ENCODE peak calls at places on chromosome 6, in six cellular contexts. X is WERI-Rb-1, U is OCI-LY7, C is type B pancreatic cell, S is sigmoid colon, T is choroid plexus epithelial cell. P is an unnamed sample.

GRCh38 chr6:37580164-37580955 is 80.7 kb upstream of the CCDC167 start:
- DNase-seq in X (no peak), U (no peak), C (no peak), S (no peak), T (no peak), P (no peak)

GRCh38 chr6:21601341-21601740 is 7.8 kb downstream of the SOX4 start:
- DNase-seq in X (no peak), U (no peak), C (no peak), S (no peak), T (no peak), P (no peak)

GRCh38 chr6:3773696-3774298 is 22.3 kb upstream of the PXDC1 start:
- DNase-seq in X (no peak), U (no peak), C (no peak), S (no peak), T (peak; percentile 70), P (no peak)

GRCh38 chr6:169656626-169657610 is 44.9 kb downstream of the WDR27 start:
- DNase-seq in X (no peak), U (no peak), C (no peak), S (no peak), T (no peak), P (no peak)

GRCh38 chr6:136094812-136095211 is 155.3 kb downstream of the MTFR2 start:
- DNase-seq in X (no peak), U (no peak), C (no peak), S (no peak), T (no peak), P (no peak)

GRCh38 chr6:125906158-125906998 is 50.2 kb upstream of the HINT3 start:
- DNase-seq in X (peak; percentile 42), U (peak; percentile 46), C (no peak), S (no peak), T (peak; percentile 61), P (peak; percentile 15)

GRCh38 chr6:5068153-5068751 is 16.9 kb upstream of the PPP1R3G start:
- DNase-seq in X (no peak), U (no peak), C (no peak), S (no peak), T (no peak), P (no peak)

GRCh38 chr6:32940656-32941411 is at the start of gene HLA-DMB:
- DNase-seq in X (peak; percentile 84), U (peak; percentile 91), C (no peak), S (no peak), T (peak; percentile 84), P (peak; percentile 83)

GRCh38 chr6:35586542-35586941 is 73.8 kb upstream of the TULP1 start:
- DNase-seq in X (no peak), U (no peak), C (no peak), S (no peak), T (no peak), P (no peak)

GRCh38 chr6:35052694-35053565 is 88.2 kb downstream of the TCP11 start:
- DNase-seq in X (no peak), U (no peak), C (no peak), S (peak; percentile 88), T (peak; percentile 78), P (no peak)

GRCh38 chr6:73803562-73804221 is 107.7 kb downstream of the CD109 start:
- DNase-seq in X (peak; percentile 58), U (peak; percentile 4), C (no peak), S (no peak), T (peak; percentile 97), P (no peak)

GRCh38 chr6:16706029-16706428 is 55.2 kb downstream of the ATXN1 start:
- DNase-seq in X (no peak), U (no peak), C (no peak), S (no peak), T (no peak), P (no peak)

GRCh38 chr6:3001773-3002293 is 2.1 kb downstream of the NQO2 start:
- DNase-seq in X (no peak), U (peak; percentile 18), C (no peak), S (no peak), T (peak; percentile 73), P (peak; percentile 74)

GRCh38 chr6:163356324-163356723 is 58.2 kb upstream of the QKI start:
- DNase-seq in X (no peak), U (no peak), C (no peak), S (peak; percentile 81), T (peak; percentile 87), P (no peak)

GRCh38 chr6:3356056-3356823 is 97.5 kb downstream of the PSMG4 start:
- DNase-seq in X (peak; percentile 94), U (peak; percentile 95), C (no peak), S (peak; percentile 91), T (peak; percentile 74), P (peak; percentile 86)

GRCh38 chr6:89436226-89436625 is 3.3 kb downstream of the ANKRD6 start:
- DNase-seq in X (no peak), U (no peak), C (no peak), S (no peak), T (peak; percentile 11), P (no peak)

GRCh38 chr6:137094411-137095008 is 49.7 kb upstream of the IL20RA start:
- DNase-seq in X (peak; percentile 53), U (peak; percentile 83), C (no peak), S (peak; percentile 75), T (peak; percentile 92), P (peak; percentile 21)

GRCh38 chr6:169689247-169689646 is 12.6 kb downstream of the WDR27 start:
- DNase-seq in X (no peak), U (no peak), C (no peak), S (no peak), T (peak; percentile 83), P (no peak)

GRCh38 chr6:144364208-144364718 is 79.1 kb downstream of the UTRN start:
- DNase-seq in X (no peak), U (no peak), C (no peak), S (no peak), T (no peak), P (no peak)

GRCh38 chr6:4516206-4516605 is 260.0 kb upstream of the CDYL start:
- DNase-seq in X (no peak), U (no peak), C (no peak), S (no peak), T (peak; percentile 10), P (no peak)

GRCh38 chr6:157014871-157015270 is 237.7 kb downstream of the ARID1B start:
- DNase-seq in X (no peak), U (no peak), C (no peak), S (no peak), T (no peak), P (no peak)

GRCh38 chr6:157008568-157008967 is 231.4 kb downstream of the ARID1B start:
- DNase-seq in X (no peak), U (no peak), C (no peak), S (no peak), T (no peak), P (no peak)

GRCh38 chr6:157017022-157017421 is 239.8 kb downstream of the ARID1B start:
- DNase-seq in X (no peak), U (no peak), C (no peak), S (no peak), T (no peak), P (no peak)

GRCh38 chr6:157013649-157014365 is 236.6 kb downstream of the ARID1B start:
- DNase-seq in X (no peak), U (no peak), C (no peak), S (no peak), T (no peak), P (no peak)

GRCh38 chr6:157012355-157012754 is 235.2 kb downstream of the ARID1B start:
- DNase-seq in X (no peak), U (no peak), C (no peak), S (no peak), T (no peak), P (no peak)
- TF ChIP-seq CTCF in X (no peak), U (peak; percentile 28), C (no peak), S (no peak), T (no peak), P (no peak)

DNA sequence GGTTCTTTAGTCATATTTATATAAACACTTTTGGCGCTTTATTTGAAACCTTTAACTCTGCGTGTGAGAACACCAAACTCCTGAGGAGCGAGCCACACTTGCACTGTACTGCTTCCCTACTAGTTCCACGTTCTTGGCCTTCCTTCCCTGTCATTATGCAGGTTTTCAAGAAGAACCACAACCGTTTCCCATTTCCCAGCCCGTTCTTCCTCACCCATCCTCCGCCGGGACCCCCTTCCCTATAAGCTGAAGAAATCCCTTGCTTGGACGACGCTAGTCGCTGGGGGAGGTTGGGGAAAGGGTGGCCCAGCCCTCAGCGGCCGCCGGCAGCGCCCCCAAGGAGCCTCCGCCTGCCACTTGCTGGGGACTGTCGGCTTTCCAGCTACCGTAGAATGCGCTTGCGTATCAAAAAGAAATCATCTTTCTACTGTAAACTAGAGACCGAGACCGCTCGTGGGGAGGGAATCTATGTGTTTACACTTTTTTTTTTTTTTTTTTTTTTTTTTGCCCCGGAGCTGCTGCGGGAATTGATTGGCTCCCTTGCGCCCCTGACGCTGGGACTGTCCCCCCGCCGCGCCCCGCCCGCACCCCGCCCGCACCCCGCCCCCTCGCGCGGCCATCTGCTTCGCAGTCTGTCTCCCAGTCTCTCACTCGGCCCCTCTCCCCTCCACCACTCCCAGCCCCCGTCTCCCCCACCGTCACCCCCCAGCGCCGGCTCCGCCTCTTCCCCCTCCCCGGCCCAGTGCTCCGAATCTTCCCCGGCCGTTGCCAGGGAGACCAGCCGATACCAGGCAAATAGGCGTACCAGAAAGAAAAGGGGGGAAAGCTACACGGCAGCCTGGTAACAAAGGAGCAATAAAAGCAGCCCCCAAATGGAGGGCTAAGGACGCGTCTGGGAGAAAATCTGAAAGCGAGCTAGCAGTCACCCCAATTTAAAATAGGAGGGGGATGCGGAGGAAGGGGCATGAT is 2.3 kb upstream of the MARCKS start:
- DNase-seq in X (peak; percentile 95), U (peak; percentile 27), C (peak; percentile 86), S (peak; percentile 91), T (peak; percentile 82), P (peak; percentile 88)
- TF ChIP-seq CTCF in X (peak; percentile 34), U (peak; percentile 55), C (peak; percentile 36), S (no peak), T (peak; percentile 40), P (peak; percentile 37)

DNA sequence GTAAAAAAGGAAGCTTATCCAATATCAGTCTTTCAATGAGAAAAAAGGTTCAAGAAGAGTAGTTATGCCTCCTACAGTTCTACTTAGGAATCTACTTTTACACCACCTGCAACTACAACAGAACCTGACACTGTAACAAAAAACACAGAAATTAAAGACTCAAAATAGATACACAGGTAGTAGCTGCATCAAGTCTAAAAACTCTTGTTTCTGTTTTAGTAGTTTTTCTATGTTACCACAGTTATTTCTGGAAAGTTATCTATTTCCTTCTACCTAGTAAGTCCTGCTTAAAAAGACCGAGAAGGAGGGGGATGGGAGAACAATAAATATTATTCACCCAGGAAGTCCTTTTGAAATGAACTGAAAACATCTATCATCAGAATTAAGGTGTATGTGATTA is 52.5 kb downstream of the ATG5 start:
- DNase-seq in X (no peak), U (peak; percentile 7), C (no peak), S (no peak), T (no peak), P (peak; percentile 31)
- TF ChIP-seq CTCF in X (no peak), U (peak; percentile 33), C (no peak), S (no peak), T (no peak), P (no peak)

DNA sequence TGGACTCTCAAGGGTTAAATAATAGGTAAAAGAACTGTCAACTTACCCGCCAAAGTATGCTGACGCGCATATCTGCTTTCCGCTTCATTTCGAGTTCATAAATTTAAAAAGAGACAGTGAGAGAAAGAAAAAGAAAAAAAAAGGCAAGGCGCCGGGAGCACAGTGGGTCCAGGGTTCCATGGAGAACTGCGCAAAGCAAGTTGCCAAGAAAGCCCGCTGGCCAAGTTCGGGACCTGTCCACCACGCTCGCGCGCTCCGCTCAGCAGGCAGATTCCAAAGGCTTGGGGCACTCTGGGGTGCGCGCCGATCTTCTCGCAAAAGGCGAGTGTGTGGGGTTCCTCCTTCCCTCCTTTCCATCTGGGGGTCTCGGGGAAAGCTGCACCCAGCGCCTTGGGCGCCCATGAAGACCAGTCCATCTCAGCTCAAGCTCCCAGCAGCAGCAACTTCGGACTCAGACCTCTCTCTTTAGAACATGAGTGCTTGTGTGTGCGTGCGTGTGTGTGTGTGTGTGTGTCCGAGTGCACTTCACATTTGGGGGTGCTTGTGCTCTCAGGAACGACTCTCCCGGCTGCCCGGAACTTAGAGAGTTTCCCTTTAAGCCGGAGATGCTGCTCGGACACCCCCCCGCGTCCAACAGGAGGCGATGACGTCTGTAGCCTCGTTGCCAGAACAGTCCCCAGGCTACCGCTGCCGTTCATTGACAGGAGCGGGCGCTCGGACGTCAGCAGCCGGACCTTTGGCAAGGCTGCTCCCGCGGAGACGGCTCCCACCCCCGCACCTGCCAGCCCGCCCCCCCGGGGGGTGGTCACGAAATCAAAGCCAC is 180.0 kb downstream of the TBXT start:
- DNase-seq in X (no peak), U (no peak), C (no peak), S (peak; percentile 98), T (peak; percentile 91), P (no peak)
- TF ChIP-seq CTCF in X (no peak), U (no peak), C (no peak), S (no peak), T (no peak), P (no peak)